ENCODE peak calls at places on chromosomes 11 and 22, in four cellular contexts. One of them, this sample, is unnamed.

GRCh38 chr11:2343502-2343901 is 33.6 kb upstream of the CD81 start:
- DNase-seq in A549: no peak
- DNase-seq in HepG2: no peak
- DNase-seq in K562: no peak
- DNase-seq in this sample: no peak

GRCh38 chr11:101974771-101975170 is 58.4 kb upstream of the ANGPTL5 start:
- DNase-seq in A549: no peak
- DNase-seq in HepG2: no peak
- DNase-seq in K562: no peak
- DNase-seq in this sample: no peak

GRCh38 chr11:88363566-88364169 is 26.1 kb upstream of the CTSC start:
- DNase-seq in A549: no peak
- DNase-seq in HepG2: no peak
- DNase-seq in K562: no peak
- DNase-seq in this sample: no peak

GRCh38 chr11:58616594-58616993 is 5.9 kb upstream of the CNTF start:
- DNase-seq in A549: peak
- DNase-seq in HepG2: no peak
- DNase-seq in K562: no peak
- DNase-seq in this sample: no peak

GRCh38 chr11:70527429-70528045 is 129.2 kb downstream of the CTTN start:
- DNase-seq in A549: no peak
- DNase-seq in HepG2: no peak
- DNase-seq in K562: no peak
- DNase-seq in this sample: no peak

GRCh38 chr22:37220543-37220968 is 8.3 kb upstream of the SSTR3 start:
- DNase-seq in A549: no peak
- DNase-seq in HepG2: no peak
- DNase-seq in K562: no peak
- DNase-seq in this sample: no peak

GRCh38 chr22:20666560-20666959 is 107.4 kb upstream of the SERPIND1 start:
- DNase-seq in A549: no peak
- DNase-seq in HepG2: no peak
- DNase-seq in K562: no peak
- DNase-seq in this sample: no peak

GRCh38 chr11:16958833-16959232 is 55.4 kb downstream of the PLEKHA7 start:
- DNase-seq in A549: no peak
- DNase-seq in HepG2: no peak
- DNase-seq in K562: no peak
- DNase-seq in this sample: no peak

GRCh38 chr11:119942583-119943338 is 195.2 kb downstream of the TRIM29 start:
- DNase-seq in A549: no peak
- DNase-seq in HepG2: no peak
- DNase-seq in K562: no peak
- DNase-seq in this sample: no peak

GRCh38 chr11:117761993-117762392 is 35.0 kb downstream of the DSCAML1 start:
- DNase-seq in A549: no peak
- DNase-seq in HepG2: no peak
- DNase-seq in K562: no peak
- DNase-seq in this sample: no peak

GRCh38 chr22:46165975-46166374 is 15.6 kb downstream of the PPARA start:
- DNase-seq in A549: no peak
- DNase-seq in HepG2: no peak
- DNase-seq in K562: no peak
- DNase-seq in this sample: no peak

GRCh38 chr11:32527191-32527590 is 56.4 kb upstream of the EIF3M start:
- DNase-seq in A549: no peak
- DNase-seq in HepG2: no peak
- DNase-seq in K562: no peak
- DNase-seq in this sample: no peak

GRCh38 chr22:22928666-22929380 is 41.2 kb downstream of the IGLL5 start:
- DNase-seq in A549: no peak
- DNase-seq in HepG2: no peak
- DNase-seq in K562: no peak
- DNase-seq in this sample: no peak

GRCh38 chr11:8227156-8228152 is 36.2 kb downstream of the LMO1 start:
- DNase-seq in A549: no peak
- DNase-seq in HepG2: no peak
- DNase-seq in K562: no peak
- DNase-seq in this sample: no peak

GRCh38 chr22:41226728-41227655 is 13.7 kb downstream of the CHADL start:
- DNase-seq in A549: no peak
- DNase-seq in HepG2: no peak
- DNase-seq in K562: no peak
- DNase-seq in this sample: no peak

GRCh38 chr22:29578462-29578861 is 2.5 kb downstream of the NIPSNAP1 start:
- DNase-seq in A549: no peak
- DNase-seq in HepG2: no peak
- DNase-seq in K562: no peak
- DNase-seq in this sample: no peak

GRCh38 chr11:128520206-128520885 is 67.0 kb downstream of the ETS1 start:
- DNase-seq in A549: no peak
- DNase-seq in HepG2: no peak
- DNase-seq in K562: no peak
- DNase-seq in this sample: no peak

DNA sequence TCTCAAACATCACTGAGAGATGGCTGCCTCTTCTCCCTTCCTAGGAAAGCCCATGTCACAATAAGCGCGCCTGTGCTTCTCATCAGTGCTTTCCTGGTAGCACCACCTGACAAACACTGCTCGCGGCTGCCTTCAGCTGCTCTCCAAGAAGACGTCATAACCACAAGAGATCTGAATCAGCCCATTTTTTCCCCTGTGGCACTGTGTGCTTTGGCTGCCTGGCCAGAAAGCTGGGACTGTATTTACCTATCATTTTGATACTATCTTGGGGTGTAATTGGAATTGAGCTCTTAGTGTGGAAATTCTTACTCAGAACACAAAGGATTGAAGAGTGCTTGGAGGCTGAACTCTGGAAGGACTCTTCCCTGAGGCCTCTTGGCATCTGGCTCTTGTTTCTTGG is 50.3 kb upstream of the EHF start:
- DNase-seq in A549: no peak
- DNase-seq in HepG2: no peak
- DNase-seq in K562: no peak
- DNase-seq in this sample: no peak
- TF ChIP-seq PHF8 in A549: no peak
- TF ChIP-seq PHF8 in HepG2: no peak
- TF ChIP-seq PHF8 in K562: no peak
- TF ChIP-seq PHF8 in this sample: no peak

GRCh38 chr11:110032957-110033570 is 60.1 kb upstream of the ZC3H12C start:
- DNase-seq in A549: no peak
- DNase-seq in HepG2: no peak
- DNase-seq in K562: no peak
- DNase-seq in this sample: no peak
- TF ChIP-seq MAX in A549: no peak
- TF ChIP-seq MAX in HepG2: no peak
- TF ChIP-seq MAX in K562: no peak
- TF ChIP-seq MAX in this sample: no peak

DNA sequence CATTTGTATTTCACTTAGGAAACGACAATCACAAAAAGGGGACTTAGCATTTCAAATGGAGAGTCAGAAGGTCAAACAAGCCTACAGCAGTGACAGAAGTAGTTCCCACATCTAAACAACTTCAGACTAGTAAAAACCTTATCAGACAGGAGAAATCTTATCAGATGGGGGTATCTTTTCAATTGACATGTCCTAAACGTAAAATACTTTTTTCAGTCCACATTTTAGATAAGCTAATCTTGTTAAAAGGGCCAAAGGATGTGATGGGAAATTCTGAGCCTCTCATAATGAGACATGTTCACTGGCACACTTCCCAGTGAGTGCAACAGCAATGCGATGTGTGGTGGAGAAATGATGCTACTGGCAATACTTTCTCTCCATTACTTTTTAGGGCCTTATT is 2.4 kb downstream of the MAPK1 start:
- DNase-seq in A549: no peak
- DNase-seq in HepG2: no peak
- DNase-seq in K562: no peak
- DNase-seq in this sample: no peak
- TF ChIP-seq PHF8 in A549: no peak
- TF ChIP-seq PHF8 in HepG2: no peak
- TF ChIP-seq PHF8 in K562: no peak
- TF ChIP-seq PHF8 in this sample: no peak

DNA sequence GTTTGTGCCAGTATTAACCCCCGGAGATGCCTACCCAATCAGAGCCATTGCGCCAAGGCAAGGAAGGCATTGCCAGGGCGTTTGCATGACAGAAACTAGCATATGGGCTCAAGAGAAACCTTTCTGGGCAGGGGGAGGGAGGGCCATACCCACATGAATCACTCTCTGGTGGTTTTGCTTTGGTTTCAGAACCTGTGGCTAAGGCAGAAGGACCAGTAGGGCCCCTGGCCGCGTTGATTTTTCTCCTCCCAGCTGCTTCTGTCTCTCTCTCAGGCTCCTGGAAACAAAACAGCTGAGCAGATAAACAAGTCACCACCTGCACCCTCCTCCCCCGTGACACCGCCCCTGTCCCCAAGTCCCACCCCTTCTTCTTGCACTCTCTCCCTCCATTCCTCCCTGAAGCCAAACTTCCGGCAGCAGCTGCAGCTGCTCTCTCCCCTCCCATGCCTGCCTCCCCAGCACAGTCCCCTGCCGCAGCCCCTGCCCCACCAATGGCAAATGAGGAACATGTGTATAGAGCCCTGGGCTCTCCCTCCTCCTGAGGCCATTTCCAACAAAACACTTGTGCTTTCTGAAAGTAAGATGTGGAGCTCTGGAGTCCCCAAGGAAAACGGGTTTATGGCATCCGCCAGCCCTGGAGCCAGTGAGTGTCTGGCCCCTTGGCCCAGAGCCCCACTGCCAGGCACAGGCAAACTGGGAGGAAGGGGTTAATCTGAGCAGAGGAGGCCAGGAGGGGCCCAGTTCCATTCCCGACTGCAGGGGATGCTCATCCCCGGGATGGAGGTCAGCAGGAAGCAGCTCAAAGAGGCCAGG is 39.0 kb upstream of the ADA2 start:
- DNase-seq in A549: no peak
- DNase-seq in HepG2: no peak
- DNase-seq in K562: peak
- DNase-seq in this sample: peak
- TF ChIP-seq MAX in A549: no peak
- TF ChIP-seq MAX in HepG2: no peak
- TF ChIP-seq MAX in K562: no peak
- TF ChIP-seq MAX in this sample: no peak

DNA sequence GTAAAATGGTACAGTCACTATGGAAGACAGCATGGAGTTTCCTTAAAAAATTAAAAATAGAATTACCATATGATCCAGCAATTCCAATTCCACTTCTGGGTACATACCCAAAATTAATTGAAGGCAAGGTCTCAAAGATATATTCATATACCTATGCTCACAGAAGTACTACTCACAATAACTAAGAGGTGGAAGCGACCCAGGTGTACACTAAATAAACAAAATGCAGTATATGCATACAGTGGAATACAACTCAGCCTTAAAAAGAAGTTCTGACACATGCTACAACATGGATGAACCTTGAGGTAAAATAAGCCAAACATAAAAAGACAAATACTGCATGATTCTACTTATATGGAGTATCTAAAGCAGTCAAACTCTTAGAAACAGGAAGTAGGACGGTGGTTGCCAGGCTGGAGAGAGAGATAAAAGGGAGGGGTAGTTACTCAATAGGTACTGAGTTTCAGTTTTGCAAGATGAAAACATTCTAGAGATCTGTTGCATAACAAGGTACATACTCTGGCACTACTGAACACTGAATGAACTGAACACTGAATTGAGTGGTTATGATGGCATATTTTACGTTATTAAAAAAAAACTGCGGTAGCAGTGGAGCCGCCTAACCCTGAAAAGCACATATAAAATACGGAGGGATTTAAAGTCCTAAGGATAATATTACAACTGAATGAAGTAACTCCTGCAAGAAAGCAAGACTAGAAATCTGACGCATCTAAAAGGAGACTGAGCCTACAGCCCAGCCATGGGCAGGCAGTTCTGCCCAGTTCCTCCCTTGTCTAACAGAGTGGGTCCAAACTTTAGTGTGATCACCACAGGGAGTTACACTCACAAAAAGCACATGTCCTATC is 12.8 kb downstream of the DGCR2 start:
- DNase-seq in A549: peak
- DNase-seq in HepG2: peak
- DNase-seq in K562: peak
- DNase-seq in this sample: no peak
- TF ChIP-seq PHF8 in A549: no peak
- TF ChIP-seq PHF8 in HepG2: no peak
- TF ChIP-seq PHF8 in K562: no peak
- TF ChIP-seq PHF8 in this sample: no peak

GRCh38 chr11:46249103-46249942 is 28.1 kb upstream of the CREB3L1 start:
- DNase-seq in A549: no peak
- DNase-seq in HepG2: no peak
- DNase-seq in K562: peak
- DNase-seq in this sample: no peak

GRCh38 chr11:46250071-46251052 is 27.1 kb upstream of the CREB3L1 start:
- DNase-seq in A549: no peak
- DNase-seq in HepG2: no peak
- DNase-seq in K562: no peak
- DNase-seq in this sample: no peak

GRCh38 chr11:46247664-46248063 is 29.8 kb upstream of the CREB3L1 start:
- DNase-seq in A549: peak
- DNase-seq in HepG2: peak
- DNase-seq in K562: peak
- DNase-seq in this sample: no peak

GRCh38 chr11:46247090-46247489 is 30.4 kb upstream of the CREB3L1 start:
- DNase-seq in A549: no peak
- DNase-seq in HepG2: no peak
- DNase-seq in K562: no peak
- DNase-seq in this sample: no peak

GRCh38 chr11:46248270-46249102 is 29.0 kb upstream of the CREB3L1 start:
- DNase-seq in A549: peak
- DNase-seq in HepG2: peak
- DNase-seq in K562: peak
- DNase-seq in this sample: no peak
- TF ChIP-seq MAX in A549: no peak
- TF ChIP-seq MAX in HepG2: no peak
- TF ChIP-seq MAX in K562: no peak
- TF ChIP-seq MAX in this sample: no peak

DNA sequence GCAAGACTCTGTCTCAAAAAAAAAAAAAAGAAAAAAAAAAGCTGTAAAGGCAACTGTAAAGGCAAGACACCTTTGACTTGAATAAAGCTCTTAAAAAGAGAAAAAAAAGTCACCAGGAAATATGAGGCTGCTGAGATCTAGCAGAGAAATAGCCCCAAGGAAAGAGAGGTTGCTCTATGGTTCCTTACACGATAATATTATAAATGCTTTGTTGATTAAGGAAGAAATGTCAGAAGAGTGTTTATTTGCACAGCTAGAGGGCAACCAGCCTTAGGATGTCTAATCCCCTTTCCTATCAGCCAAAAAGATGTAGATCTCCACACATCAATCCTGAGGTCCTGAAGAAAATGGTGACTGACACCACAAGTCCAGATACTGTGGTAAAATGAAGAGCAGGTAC is 32.0 kb downstream of the RBFOX2 start:
- DNase-seq in A549: no peak
- DNase-seq in HepG2: no peak
- DNase-seq in K562: no peak
- DNase-seq in this sample: no peak
- TF ChIP-seq PHF8 in A549: no peak
- TF ChIP-seq PHF8 in HepG2: no peak
- TF ChIP-seq PHF8 in K562: no peak
- TF ChIP-seq PHF8 in this sample: no peak